ENCODE peak calls at places on chromosomes 6 and 20, in nine cellular contexts. Q is adrenal gland, W is body of pancreas, U is HL-60, R is choroid plexus epithelial cell, F is heart right ventricle, Y is heart left ventricle, Z is GM23338, X is suprapubic skin. D is an unnamed sample.

GRCh38 chr6:16239798-16240123 is 1.4 kb downstream of the GMPR start:
- DNase-seq in Q (peak; percentile 89), W (no peak), U (no peak), R (no peak), F (peak; percentile 78), Y (no peak), Z (peak; percentile 81), X (no peak), D (no peak)

GRCh38 chr20:49712918-49713778 is 530 bp downstream of the B4GALT5 start:
- DNase-seq in Q (peak; percentile 39), W (peak; percentile 60), U (peak; percentile 86), R (peak; percentile 31), F (peak; percentile 44), Y (peak; percentile 53), Z (peak; percentile 85), X (peak; percentile 81), D (no peak)

GRCh38 chr6:100726741-100727140 is 154.4 kb downstream of the ASCC3 start:
- DNase-seq in Q (no peak), W (no peak), U (no peak), R (peak; percentile 60), F (no peak), Y (no peak), Z (no peak), X (no peak), D (no peak)

GRCh38 chr6:30500421-30501069 is 11.2 kb downstream of the HLA-E start:
- DNase-seq in Q (no peak), W (no peak), U (no peak), R (peak; percentile 61), F (peak; percentile 42), Y (no peak), Z (no peak), X (no peak), D (no peak)

GRCh38 chr20:46767127-46767761 is 57.8 kb downstream of the SLC2A10 start:
- DNase-seq in Q (peak; percentile 34), W (peak; percentile 31), U (no peak), R (peak; percentile 64), F (no peak), Y (no peak), Z (peak; percentile 94), X (no peak), D (no peak)

GRCh38 chr6:148980234-148980633 is 233.4 kb downstream of the UST start:
- DNase-seq in Q (no peak), W (no peak), U (no peak), R (peak; percentile 16), F (no peak), Y (no peak), Z (peak; percentile 60), X (no peak), D (no peak)

GRCh38 chr6:30932665-30933365 is 845 bp upstream of the SFTA2 start:
- DNase-seq in Q (no peak), W (no peak), U (no peak), R (no peak), F (no peak), Y (no peak), Z (no peak), X (no peak), D (no peak)

GRCh38 chr20:58623579-58624473 is 27.3 kb upstream of the STX16 start:
- DNase-seq in Q (peak; percentile 89), W (peak; percentile 24), U (no peak), R (peak; percentile 97), F (peak; percentile 59), Y (peak; percentile 61), Z (no peak), X (no peak), D (no peak)

GRCh38 chr6:81759782-81760181 is 7.3 kb upstream of the TENT5A start:
- DNase-seq in Q (no peak), W (no peak), U (no peak), R (peak; percentile 80), F (no peak), Y (no peak), Z (no peak), X (no peak), D (no peak)

GRCh38 chr6:142702501-142703460 is 242.2 kb downstream of the HIVEP2 start:
- DNase-seq in Q (peak; percentile 52), W (peak; percentile 15), U (peak; percentile 87), R (peak; percentile 15), F (peak; percentile 59), Y (peak; percentile 55), Z (peak; percentile 12), X (no peak), D (peak; percentile 86)

GRCh38 chr20:6636209-6637159 is 131.0 kb upstream of the BMP2 start:
- DNase-seq in Q (peak; percentile 30), W (peak; percentile 46), U (no peak), R (peak; percentile 92), F (peak; percentile 45), Y (peak; percentile 30), Z (peak; percentile 66), X (no peak), D (no peak)

GRCh38 chr20:59933296-59933848 is at the start of gene SYCP2:
- DNase-seq in Q (peak; percentile 35), W (peak; percentile 81), U (no peak), R (peak; percentile 28), F (peak; percentile 50), Y (peak; percentile 74), Z (peak; percentile 58), X (peak; percentile 79), D (peak; percentile 86)

GRCh38 chr6:55578537-55579363 is at the start of gene HMGCLL1:
- DNase-seq in Q (no peak), W (peak; percentile 70), U (no peak), R (peak; percentile 11), F (peak; percentile 35), Y (peak; percentile 37), Z (peak; percentile 88), X (no peak), D (no peak)

GRCh38 chr6:149917679-149918078 is 5.2 kb downstream of the RAET1G start:
- DNase-seq in Q (no peak), W (no peak), U (no peak), R (no peak), F (no peak), Y (no peak), Z (no peak), X (no peak), D (peak; percentile 31)

GRCh38 chr20:20837574-20838021 is 125.2 kb upstream of the RALGAPA2 start:
- DNase-seq in Q (peak; percentile 25), W (peak; percentile 67), U (no peak), R (peak; percentile 69), F (peak; percentile 41), Y (peak; percentile 40), Z (peak; percentile 80), X (no peak), D (peak; percentile 85)

GRCh38 chr6:45438849-45439406 is 61.2 kb upstream of the SUPT3H start:
- DNase-seq in Q (no peak), W (no peak), U (no peak), R (peak; percentile 89), F (no peak), Y (no peak), Z (no peak), X (no peak), D (no peak)
- TF ChIP-seq CTCF in Q (no peak), W (no peak), U (no peak), R (peak; percentile 4), F (no peak), Y (no peak), Z (no peak), X (no peak), D (no peak)

DNA sequence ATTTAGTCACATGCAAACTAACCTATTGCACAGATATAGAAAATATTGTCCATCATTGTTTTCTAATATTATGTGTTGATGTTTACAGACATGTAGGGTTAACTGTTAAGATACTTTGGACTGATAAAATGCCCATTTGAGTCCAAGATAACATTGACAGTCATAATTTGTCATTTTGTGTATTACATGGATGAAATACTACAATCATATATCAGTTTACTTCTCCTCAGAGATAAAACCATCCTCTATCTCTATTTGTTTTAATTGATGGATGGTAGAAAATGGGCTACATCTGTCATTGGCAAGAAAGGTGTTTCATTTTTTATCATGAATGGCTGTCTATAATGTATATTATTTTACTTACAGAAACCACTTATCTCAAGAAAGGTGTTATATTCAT is 6.2 kb downstream of the EPHA7 start:
- DNase-seq in Q (no peak), W (no peak), U (no peak), R (no peak), F (no peak), Y (no peak), Z (no peak), X (no peak), D (no peak)
- H3K4me3 ChIP-seq in Q (no peak overlapping the region), W (no peak overlapping the region), U (no peak overlapping the region), R (no peak overlapping the region), F (no peak overlapping the region), Y (no peak overlapping the region), Z (no peak overlapping the region), X (no peak overlapping the region), D (no peak overlapping the region)

GRCh38 chr6:111794300-111794699 is 79.0 kb downstream of the FYN start:
- DNase-seq in Q (no peak), W (no peak), U (no peak), R (no peak), F (no peak), Y (no peak), Z (no peak), X (no peak), D (no peak)
- TF ChIP-seq CTCF in Q (no peak), W (no peak), U (no peak), R (no peak), F (no peak), Y (no peak), Z (no peak), X (no peak), D (no peak)

GRCh38 chr6:128885381-128885780 is 2.4 kb downstream of the LAMA2 start:
- DNase-seq in Q (no peak), W (no peak), U (no peak), R (peak; percentile 52), F (no peak), Y (no peak), Z (no peak), X (no peak), D (no peak)

GRCh38 chr6:128888444-128889175 is 5.7 kb downstream of the LAMA2 start:
- DNase-seq in Q (no peak), W (no peak), U (no peak), R (no peak), F (no peak), Y (no peak), Z (no peak), X (no peak), D (no peak)

GRCh38 chr6:128882560-128882959 is 378 bp upstream of the LAMA2 start:
- DNase-seq in Q (no peak), W (no peak), U (no peak), R (peak; percentile 33), F (no peak), Y (no peak), Z (peak; percentile 38), X (no peak), D (no peak)

GRCh38 chr6:128882991-128883571 is at the start of gene LAMA2:
- DNase-seq in Q (peak; percentile 59), W (peak; percentile 57), U (no peak), R (peak; percentile 85), F (peak; percentile 90), Y (peak; percentile 89), Z (peak; percentile 85), X (peak; percentile 91), D (peak; percentile 94)
- H3K4me3 ChIP-seq in Q (no peak within 1 kb of the TSS), W (peak within 1 kb of the TSS; percentile 14), U (no peak within 1 kb of the TSS), R (peak within 1 kb of the TSS; percentile 85), F (peak within 1 kb of the TSS; percentile 62), Y (peak within 1 kb of the TSS; percentile 62), Z (peak within 1 kb of the TSS; percentile 59), X (peak within 1 kb of the TSS; percentile 46), D (peak within 1 kb of the TSS; percentile 33)